ENCODE peak calls at places on chromosomes 5 and 9, in four cellular contexts. O is WERI-Rb-1, A is GM12865, M is upper lobe of left lung. T is an unnamed sample.

GRCh38 chr9:124450241-124450924 is at the start of gene ADGRD2:
- DNase-seq in A (no peak), O (no peak), M (peak), T (no peak)

GRCh38 chr9:134361843-134362414 is 35.7 kb downstream of the RXRA start:
- DNase-seq in O (no peak), M (no peak), A (no peak), T (no peak)

GRCh38 chr9:70043689-70044449 is at the start of gene MAMDC2:
- DNase-seq in M (peak), O (no peak), A (no peak), T (no peak)

GRCh38 chr9:120436937-120437592 is 142.9 kb downstream of the CDK5RAP2 start:
- DNase-seq in A (peak), O (no peak), M (no peak), T (no peak)

GRCh38 chr5:148729182-148729581 is 74.9 kb upstream of the HTR4 start:
- DNase-seq in A (no peak), M (no peak), O (no peak), T (no peak)

GRCh38 chr9:19146441-19146840 is 19.1 kb upstream of the PLIN2 start:
- DNase-seq in M (no peak), A (no peak), O (no peak), T (no peak)

GRCh38 chr5:95347516-95348140 is 43.5 kb upstream of the FAM81B start:
- DNase-seq in M (no peak), A (no peak), O (no peak), T (no peak)

GRCh38 chr5:2015116-2015848 is 132.6 kb upstream of the IRX4 start:
- DNase-seq in M (no peak), O (no peak), A (no peak), T (no peak)

GRCh38 chr5:151665584-151665982 is 21.1 kb downstream of the SPARC start:
- DNase-seq in A (no peak), O (no peak), M (no peak), T (no peak)

T was measured in HS-5.